ENCODE peak calls at places on chromosomes 12 and 14, in six cellular contexts. One of them, this sample, is unnamed.

GRCh38 chr12:111076199-111076598 is 155.8 kb upstream of the MYL2 start:
- DNase-seq in SK-N-SH: no peak
- DNase-seq in stomach: no peak
- DNase-seq in HepG2: no peak
- DNase-seq in transverse colon: no peak
- DNase-seq in ovary: no peak
- DNase-seq in this sample: no peak

GRCh38 chr14:21974741-21975140 is 301.1 kb upstream of the OR4E1 start:
- DNase-seq in ovary: no peak
- DNase-seq in HepG2: no peak
- DNase-seq in SK-N-SH: no peak
- DNase-seq in stomach: no peak
- DNase-seq in transverse colon: no peak
- DNase-seq in this sample: no peak

GRCh38 chr12:16385779-16386646 is 38.6 kb downstream of the MGST1 start:
- DNase-seq in ovary: no peak
- DNase-seq in transverse colon: peak
- DNase-seq in stomach: peak
- DNase-seq in HepG2: peak
- DNase-seq in SK-N-SH: peak
- DNase-seq in this sample: no peak

GRCh38 chr12:103852498-103852992 is 11.5 kb upstream of the NT5DC3 start:
- DNase-seq in stomach: no peak
- DNase-seq in transverse colon: no peak
- DNase-seq in HepG2: peak
- DNase-seq in ovary: no peak
- DNase-seq in SK-N-SH: no peak
- DNase-seq in this sample: no peak

GRCh38 chr12:127881371-127882140 is 385.4 kb upstream of the TMEM132C start:
- DNase-seq in HepG2: no peak
- DNase-seq in ovary: no peak
- DNase-seq in transverse colon: no peak
- DNase-seq in SK-N-SH: no peak
- DNase-seq in stomach: no peak
- DNase-seq in this sample: no peak

GRCh38 chr12:109196332-109196731 is 79.9 kb downstream of the ACACB start:
- DNase-seq in transverse colon: no peak
- DNase-seq in HepG2: no peak
- DNase-seq in ovary: no peak
- DNase-seq in stomach: no peak
- DNase-seq in SK-N-SH: no peak
- DNase-seq in this sample: no peak

GRCh38 chr12:87779016-87779415 is 250.2 kb downstream of the C12orf50 start:
- DNase-seq in transverse colon: no peak
- DNase-seq in HepG2: no peak
- DNase-seq in SK-N-SH: no peak
- DNase-seq in stomach: no peak
- DNase-seq in ovary: no peak
- DNase-seq in this sample: no peak

GRCh38 chr14:104976198-104977007 is 1.8 kb downstream of the AHNAK2 start:
- DNase-seq in stomach: peak
- DNase-seq in ovary: peak
- DNase-seq in HepG2: peak
- DNase-seq in SK-N-SH: peak
- DNase-seq in transverse colon: peak
- DNase-seq in this sample: peak

GRCh38 chr12:95548539-95549391 is 2.5 kb downstream of the USP44 start:
- DNase-seq in transverse colon: peak
- DNase-seq in SK-N-SH: peak
- DNase-seq in stomach: peak
- DNase-seq in ovary: peak
- DNase-seq in HepG2: no peak
- DNase-seq in this sample: no peak

DNA sequence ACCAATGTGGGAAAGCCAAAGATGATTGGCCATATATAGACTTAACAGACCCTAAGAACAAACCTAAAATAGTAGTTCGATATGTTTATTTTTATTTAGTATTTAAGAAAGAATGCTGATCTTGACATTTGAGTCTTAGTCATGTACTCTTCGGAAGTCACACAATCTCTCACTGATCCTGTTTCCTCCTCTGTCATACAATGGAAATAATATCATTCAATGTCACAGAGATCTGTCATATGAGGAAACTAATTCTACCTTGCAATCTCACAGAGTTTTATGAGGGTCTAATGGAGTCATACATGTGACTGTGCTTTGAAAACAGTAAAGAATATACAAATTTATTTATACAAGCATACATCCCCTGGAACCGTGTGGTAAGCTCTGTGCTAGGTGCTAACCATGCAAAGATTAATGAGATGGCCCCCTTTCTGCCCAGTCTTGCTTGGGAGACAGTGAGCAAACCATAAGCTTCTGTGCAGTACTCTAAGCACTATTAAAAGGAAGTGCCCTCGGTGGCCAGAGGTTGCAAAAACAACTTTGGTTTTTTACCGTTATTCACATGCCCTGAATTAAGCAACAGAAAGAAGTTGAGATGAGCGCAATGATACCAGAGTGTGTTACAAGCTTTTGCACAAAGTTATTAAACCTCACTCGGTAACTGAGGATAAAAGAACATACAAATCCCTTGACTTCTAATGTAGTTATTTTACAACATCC is 1.7 kb upstream of the LIN7A start:
- DNase-seq in transverse colon: no peak
- DNase-seq in HepG2: peak
- DNase-seq in SK-N-SH: no peak
- DNase-seq in ovary: no peak
- DNase-seq in stomach: no peak
- DNase-seq in this sample: no peak
- TF ChIP-seq EP300 in transverse colon: no peak
- TF ChIP-seq EP300 in HepG2: no peak
- TF ChIP-seq EP300 in SK-N-SH: no peak
- TF ChIP-seq EP300 in ovary: no peak
- TF ChIP-seq EP300 in stomach: no peak
- TF ChIP-seq EP300 in this sample: no peak

DNA sequence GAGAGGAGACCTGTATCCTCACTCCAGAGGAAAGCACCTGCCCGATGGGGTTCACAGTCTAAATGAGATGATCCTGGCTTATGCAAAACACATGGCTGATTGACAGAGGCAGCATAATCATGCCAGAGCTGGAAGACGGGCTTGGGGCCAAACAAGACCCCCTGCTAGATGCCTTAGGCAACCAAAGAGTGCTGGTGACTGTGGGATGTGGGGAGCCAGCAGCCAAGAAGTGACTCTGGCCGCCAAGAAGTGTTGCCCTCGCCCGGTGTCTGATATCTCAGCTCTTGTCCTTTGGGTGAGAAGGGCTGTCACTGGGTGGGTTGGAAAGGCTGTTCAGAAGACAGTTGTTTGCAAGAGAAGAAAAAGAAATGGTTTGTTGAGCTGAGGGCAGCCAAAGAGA is 56.7 kb downstream of the PLEKHG3 start:
- DNase-seq in transverse colon: no peak
- DNase-seq in stomach: no peak
- DNase-seq in SK-N-SH: no peak
- DNase-seq in ovary: peak
- DNase-seq in HepG2: no peak
- DNase-seq in this sample: no peak
- TF ChIP-seq EP300 in transverse colon: no peak
- TF ChIP-seq EP300 in stomach: no peak
- TF ChIP-seq EP300 in SK-N-SH: no peak
- TF ChIP-seq EP300 in ovary: no peak
- TF ChIP-seq EP300 in HepG2: no peak
- TF ChIP-seq EP300 in this sample: no peak

DNA sequence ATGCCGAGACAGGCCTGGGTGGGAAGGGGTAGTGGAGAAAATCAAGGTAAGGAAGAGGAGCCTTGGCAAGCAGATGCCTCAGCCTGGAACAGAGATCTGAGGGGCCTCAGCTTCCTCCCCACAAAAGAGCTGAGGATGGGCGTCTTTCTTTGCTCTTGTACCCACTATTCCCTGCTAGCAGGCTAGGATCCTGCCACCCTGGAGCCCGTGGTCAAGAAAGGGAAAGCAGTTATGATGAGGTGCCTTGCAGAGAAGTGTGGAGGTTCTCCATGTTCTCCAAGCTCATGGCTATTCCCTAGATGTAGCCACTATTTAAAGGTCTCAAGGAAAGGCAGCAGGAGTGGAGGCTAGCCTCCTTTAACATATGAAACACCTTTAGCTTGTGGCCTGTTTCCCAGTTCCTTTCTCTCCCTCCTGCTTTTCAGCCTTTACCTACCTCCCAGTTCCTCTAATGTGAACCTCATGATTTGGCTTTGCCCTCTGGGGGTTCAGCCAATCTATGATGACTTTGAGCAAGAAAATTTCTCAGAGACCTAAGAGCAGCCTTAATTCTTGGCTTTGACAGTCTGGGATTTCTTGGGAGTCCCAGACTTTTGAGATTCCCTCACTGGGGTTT is 1.1 kb downstream of the IKZF4 start:
- DNase-seq in stomach: no peak
- DNase-seq in SK-N-SH: peak
- DNase-seq in transverse colon: no peak
- DNase-seq in HepG2: no peak
- DNase-seq in ovary: no peak
- DNase-seq in this sample: no peak
- TF ChIP-seq EP300 in stomach: no peak
- TF ChIP-seq EP300 in SK-N-SH: no peak
- TF ChIP-seq EP300 in transverse colon: no peak
- TF ChIP-seq EP300 in HepG2: no peak
- TF ChIP-seq EP300 in ovary: no peak
- TF ChIP-seq EP300 in this sample: no peak

GRCh38 chr12:28191018-28191595 is 851 bp downstream of the CCDC91 start:
- DNase-seq in HepG2: no peak
- DNase-seq in stomach: no peak
- DNase-seq in SK-N-SH: peak
- DNase-seq in transverse colon: peak
- DNase-seq in ovary: no peak
- DNase-seq in this sample: no peak

GRCh38 chr12:28189774-28190320 is 409 bp upstream of the CCDC91 start:
- DNase-seq in stomach: no peak
- DNase-seq in ovary: no peak
- DNase-seq in SK-N-SH: no peak
- DNase-seq in HepG2: no peak
- DNase-seq in transverse colon: no peak
- DNase-seq in this sample: no peak

GRCh38 chr12:28191690-28192089 is 1.4 kb downstream of the CCDC91 start:
- DNase-seq in ovary: no peak
- DNase-seq in stomach: no peak
- DNase-seq in transverse colon: peak
- DNase-seq in HepG2: no peak
- DNase-seq in SK-N-SH: peak
- DNase-seq in this sample: peak

GRCh38 chr12:28192145-28192544 is 1.9 kb downstream of the CCDC91 start:
- DNase-seq in stomach: no peak
- DNase-seq in ovary: no peak
- DNase-seq in HepG2: no peak
- DNase-seq in SK-N-SH: peak
- DNase-seq in transverse colon: no peak
- DNase-seq in this sample: no peak

GRCh38 chr12:28190321-28191017 is at the start of gene CCDC91:
- DNase-seq in transverse colon: peak
- DNase-seq in ovary: peak
- DNase-seq in HepG2: peak
- DNase-seq in SK-N-SH: peak
- DNase-seq in stomach: peak
- DNase-seq in this sample: peak
- TF ChIP-seq EP300 in transverse colon: peak
- TF ChIP-seq EP300 in ovary: no peak
- TF ChIP-seq EP300 in HepG2: no peak
- TF ChIP-seq EP300 in SK-N-SH: no peak
- TF ChIP-seq EP300 in stomach: no peak
- TF ChIP-seq EP300 in this sample: no peak

GRCh38 chr12:49501895-49502294 is 36.9 kb upstream of the KCNH3 start:
- DNase-seq in ovary: no peak
- DNase-seq in transverse colon: no peak
- DNase-seq in SK-N-SH: no peak
- DNase-seq in HepG2: no peak
- DNase-seq in stomach: no peak
- DNase-seq in this sample: no peak

GRCh38 chr12:49502590-49502989 is 36.2 kb upstream of the KCNH3 start:
- DNase-seq in ovary: no peak
- DNase-seq in stomach: no peak
- DNase-seq in SK-N-SH: no peak
- DNase-seq in transverse colon: no peak
- DNase-seq in HepG2: no peak
- DNase-seq in this sample: no peak

GRCh38 chr12:49491823-49492222 is 47.0 kb upstream of the KCNH3 start:
- DNase-seq in transverse colon: no peak
- DNase-seq in HepG2: no peak
- DNase-seq in SK-N-SH: no peak
- DNase-seq in ovary: no peak
- DNase-seq in stomach: no peak
- DNase-seq in this sample: no peak

DNA sequence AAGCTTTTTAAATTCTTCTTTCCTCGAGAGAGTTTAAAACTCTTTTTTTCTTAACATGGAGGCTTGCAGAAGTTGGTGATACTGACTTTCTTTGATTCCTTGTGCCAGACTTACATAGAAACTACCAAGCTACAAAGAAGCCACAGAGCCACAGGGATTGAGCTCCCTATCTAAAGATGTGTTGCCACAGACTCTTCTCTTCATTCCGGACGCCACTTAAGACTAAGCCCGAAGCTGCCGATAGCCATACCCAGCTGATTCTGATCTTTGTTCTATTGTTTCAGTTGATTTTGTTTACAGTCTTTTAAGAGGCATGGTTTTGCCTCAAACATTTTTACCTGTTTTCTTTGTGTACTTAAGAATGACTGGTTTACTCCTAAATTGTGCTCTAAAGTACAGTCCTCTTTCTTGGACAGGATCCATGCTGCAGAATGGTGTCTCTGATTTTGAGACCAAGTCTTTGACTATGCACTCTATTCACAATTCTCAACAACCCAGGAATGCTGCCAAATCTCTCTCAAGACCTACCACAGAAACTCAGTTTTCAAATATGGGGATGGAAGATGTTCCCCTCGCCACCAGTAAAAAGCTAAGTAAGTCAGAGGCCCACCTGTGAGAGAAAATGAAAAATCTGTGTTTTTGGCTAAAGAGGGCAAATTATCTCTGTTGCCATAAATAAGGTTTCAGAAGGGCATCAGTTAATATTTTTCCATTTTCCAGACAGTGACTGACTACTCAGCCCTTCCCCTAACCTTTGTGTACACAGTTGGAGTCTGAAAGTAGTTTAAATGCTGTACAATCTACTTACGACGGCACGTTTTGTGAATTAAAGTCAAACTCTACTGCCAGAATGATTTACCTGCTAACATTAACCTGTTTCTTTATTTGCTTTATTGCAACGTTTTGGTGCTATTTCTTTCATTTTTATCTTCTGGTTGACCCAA is 42.1 kb upstream of the KCNH3 start:
- DNase-seq in SK-N-SH: no peak
- DNase-seq in ovary: no peak
- DNase-seq in HepG2: no peak
- DNase-seq in stomach: no peak
- DNase-seq in transverse colon: no peak
- DNase-seq in this sample: no peak
- TF ChIP-seq EP300 in SK-N-SH: no peak
- TF ChIP-seq EP300 in ovary: no peak
- TF ChIP-seq EP300 in HepG2: no peak
- TF ChIP-seq EP300 in stomach: no peak
- TF ChIP-seq EP300 in transverse colon: no peak
- TF ChIP-seq EP300 in this sample: no peak